ENCODE peak calls at places on chromosomes 16 and 17, in six cellular contexts. Z is A549, Y is NB4, D is endothelial cell of umbilical vein, H is GM12878, N is HepG2. M is an unnamed sample.

GRCh38 chr16:58444265-58444664 is 52.0 kb downstream of the GINS3 start:
- DNase-seq in Z (no peak), Y (no peak), D (no peak), H (no peak), N (no peak), M (no peak)

GRCh38 chr17:44969144-44969780 is 1.2 kb upstream of the C1QL1 start:
- DNase-seq in Z (no peak), Y (no peak), D (no peak), H (no peak), N (no peak), M (no peak)

GRCh38 chr17:17682293-17682736 is 1.1 kb downstream of the RAI1 start:
- DNase-seq in Z (peak; percentile 50), Y (peak; percentile 73), D (peak; percentile 19), H (no peak), N (no peak), M (peak; percentile 55)

GRCh38 chr16:73022534-73022933 is 25.4 kb downstream of the ZFHX3 start:
- DNase-seq in Z (no peak), Y (no peak), D (no peak), H (no peak), N (no peak), M (no peak)

GRCh38 chr17:29190039-29190438 is 9.8 kb upstream of the MYO18A start:
- DNase-seq in Z (no peak), Y (no peak), D (no peak), H (no peak), N (no peak), M (no peak)

GRCh38 chr16:66787427-66787826 is 14.0 kb downstream of the TERB1 start:
- DNase-seq in Z (no peak), Y (no peak), D (no peak), H (no peak), N (no peak), M (no peak)

GRCh38 chr16:20740007-20740883 is 1.4 kb downstream of the THUMPD1 start:
- DNase-seq in Z (peak; percentile 21), Y (peak; percentile 36), D (peak; percentile 53), H (no peak), N (peak; percentile 19), M (no peak)

GRCh38 chr16:68013440-68013839 is 2.3 kb downstream of the DPEP2NB start:
- DNase-seq in Z (no peak), Y (peak; percentile 84), D (peak; percentile 41), H (no peak), N (no peak), M (no peak)

GRCh38 chr17:50029185-50029584 is 26.7 kb upstream of the ITGA3 start:
- DNase-seq in Z (no peak), Y (no peak), D (no peak), H (no peak), N (no peak), M (peak; percentile 5)

GRCh38 chr16:85687651-85688471 is 893 bp downstream of the GINS2 start:
- DNase-seq in Z (no peak), Y (no peak), D (no peak), H (no peak), N (no peak), M (no peak)

GRCh38 chr17:9878791-9879525 is 26.1 kb downstream of the RCVRN start:
- DNase-seq in Z (no peak), Y (peak; percentile 71), D (no peak), H (no peak), N (no peak), M (no peak)

GRCh38 chr16:82580293-82580900 is 46.4 kb upstream of the CDH13 start:
- DNase-seq in Z (peak; percentile 8), Y (peak; percentile 26), D (peak; percentile 15), H (no peak), N (peak; percentile 16), M (no peak)

GRCh38 chr17:16046966-16047365 is 47.3 kb downstream of the TTC19 start:
- DNase-seq in Z (no peak), Y (no peak), D (no peak), H (no peak), N (no peak), M (no peak)

GRCh38 chr17:62780273-62780672 is 27.8 kb downstream of the MARCHF10 start:
- DNase-seq in Z (no peak), Y (no peak), D (no peak), H (no peak), N (no peak), M (no peak)

GRCh38 chr16:3950343-3951193 is 70.1 kb upstream of the CREBBP start:
- DNase-seq in Z (no peak), Y (no peak), D (peak; percentile 79), H (no peak), N (no peak), M (no peak)

GRCh38 chr16:56199164-56199563 is 7.9 kb downstream of the GNAO1 start:
- DNase-seq in Z (no peak), Y (no peak), D (no peak), H (peak; percentile 39), N (no peak), M (no peak)

GRCh38 chr17:16464641-16465312 is 27.2 kb downstream of the LRRC75A start:
- DNase-seq in Z (no peak), Y (no peak), D (no peak), H (no peak), N (no peak), M (no peak)

GRCh38 chr17:17081304-17081940 is 39.2 kb downstream of the MPRIP start:
- DNase-seq in Z (no peak), Y (no peak), D (no peak), H (no peak), N (no peak), M (no peak)

GRCh38 chr16:50444546-50444945 is 75.8 kb upstream of the BRD7 start:
- DNase-seq in Z (no peak), Y (no peak), D (no peak), H (no peak), N (no peak), M (no peak)

GRCh38 chr16:48014349-48015135 is 141.3 kb downstream of the ABCC12 start:
- DNase-seq in Z (peak; percentile 12), Y (peak; percentile 8), D (no peak), H (no peak), N (peak; percentile 11), M (no peak)

GRCh38 chr16:35174006-35174405 is 1714.6 kb downstream of the TP53TG3F start:
- DNase-seq in Z (no peak), Y (no peak), D (no peak), H (no peak), N (no peak), M (no peak)

GRCh38 chr17:1724351-1724868 is at the start of gene WDR81:
- DNase-seq in Z (peak; percentile 92), Y (peak; percentile 87), D (peak; percentile 69), H (no peak), N (peak; percentile 72), M (peak; percentile 81)

GRCh38 chr16:30548392-30549255 is 9.6 kb downstream of the ZNF764 start:
- DNase-seq in Z (no peak), Y (no peak), D (no peak), H (no peak), N (no peak), M (no peak)

GRCh38 chr17:72602517-72603345 is 481.9 kb downstream of the SOX9 start:
- DNase-seq in Z (peak; percentile 97), Y (peak; percentile 66), D (no peak), H (no peak), N (no peak), M (no peak)

GRCh38 chr17:83121921-83122820 is 42.8 kb downstream of the METRNL start:
- DNase-seq in Z (no peak), Y (no peak), D (no peak), H (no peak), N (no peak), M (no peak)

GRCh38 chr17:15981646-15982580 is 17.6 kb downstream of the ZSWIM7 start:
- DNase-seq in Z (no peak), Y (peak; percentile 84), D (peak; percentile 33), H (no peak), N (no peak), M (peak; percentile 74)

DNA sequence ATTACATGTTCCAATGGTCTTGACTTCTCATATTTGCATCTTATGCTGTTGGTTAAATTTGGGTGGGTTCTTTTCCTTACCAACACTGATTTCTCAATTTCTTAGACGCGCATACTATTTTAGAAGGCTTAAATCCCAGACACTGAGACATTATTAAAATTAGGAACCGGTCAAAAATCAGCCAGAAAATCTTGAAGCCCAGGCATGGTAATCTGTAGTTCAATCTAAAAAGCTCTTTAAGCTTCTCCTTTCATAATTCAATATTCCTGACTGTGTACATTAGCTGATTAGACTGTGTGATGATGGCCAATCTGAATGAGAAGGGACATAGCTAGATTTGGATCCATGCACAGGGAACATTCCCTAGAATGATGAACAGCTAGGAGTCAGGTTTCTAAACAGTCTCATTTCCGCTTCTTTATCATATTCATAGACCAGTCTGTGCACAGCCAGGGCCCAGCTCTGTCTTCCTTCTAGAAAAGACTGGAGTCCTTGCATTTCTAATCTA is 189.2 kb downstream of the AATF start:
- DNase-seq in Z (no peak), Y (no peak), D (no peak), H (no peak), N (no peak), M (no peak)
- TF ChIP-seq MYC in Z (no peak), Y (no peak), D (no peak), H (no peak), N (no peak), M (no peak)

DNA sequence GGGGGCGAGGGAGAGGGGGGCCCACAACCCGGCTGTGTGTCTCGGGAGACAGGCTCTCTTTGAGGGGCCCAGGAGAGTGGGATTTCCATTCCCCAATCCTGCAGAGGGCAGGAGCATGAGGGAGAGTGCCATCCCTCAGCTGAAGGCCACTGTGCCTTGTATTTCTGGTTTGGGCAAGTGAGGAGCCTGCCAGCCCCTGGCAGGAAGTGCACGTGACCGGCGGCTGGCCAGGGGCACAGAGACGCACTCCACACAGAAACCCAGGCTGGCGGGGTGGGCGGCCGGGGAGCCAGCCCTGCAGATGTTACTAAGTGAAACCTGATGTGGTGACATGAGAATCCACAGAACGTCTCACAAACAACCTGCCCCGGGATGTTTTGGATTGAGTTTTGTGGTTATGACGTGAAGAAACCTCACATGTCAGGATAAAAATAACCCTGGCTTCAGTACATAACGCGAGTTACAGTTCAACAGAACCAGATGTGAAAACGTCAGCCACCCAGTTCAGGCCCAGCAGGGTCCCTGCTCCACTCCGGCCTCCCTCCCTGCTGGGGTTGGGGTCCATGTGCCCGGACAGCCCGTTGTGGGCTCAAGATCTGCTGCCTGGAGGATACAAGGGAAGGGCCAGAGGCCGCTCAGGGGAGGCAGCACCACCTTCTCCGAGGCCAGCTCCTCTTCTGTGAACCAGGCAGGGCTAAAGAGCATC is 51.7 kb upstream of the MTSS2 start:
- DNase-seq in Z (no peak), Y (peak; percentile 72), D (no peak), H (peak; percentile 81), N (no peak), M (no peak)
- TF ChIP-seq MYC in Z (no peak), Y (no peak), D (no peak), H (no peak), N (no peak), M (no peak)

GRCh38 chr17:57662644-57663308 is 82.3 kb downstream of the CCDC182 start:
- DNase-seq in Z (peak; percentile 37), Y (peak; percentile 94), D (peak; percentile 98), H (no peak), N (peak; percentile 12), M (peak; percentile 99)
- TF ChIP-seq MYC in Z (no peak), Y (no peak), D (no peak), H (no peak), N (no peak), M (no peak)

DNA sequence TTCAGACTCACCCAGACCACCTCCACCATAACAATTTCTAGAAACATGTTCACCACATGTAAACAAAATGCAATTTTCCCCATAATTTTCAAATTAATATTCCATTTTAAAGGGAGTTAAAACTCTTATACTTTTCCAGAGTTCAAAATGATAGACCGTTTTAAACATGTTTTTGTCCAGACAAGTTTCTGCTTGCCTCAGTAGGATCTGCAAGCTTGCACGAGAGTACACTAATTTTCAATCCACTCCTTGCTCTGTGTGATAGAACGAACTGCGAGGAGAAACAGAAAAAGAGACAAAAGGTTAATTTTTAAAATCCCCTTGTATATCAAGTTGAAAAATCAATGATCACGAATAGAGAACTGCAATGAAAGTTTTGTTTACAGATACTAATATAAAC is 7.1 kb downstream of the FAHD1 start:
- DNase-seq in Z (no peak), Y (no peak), D (no peak), H (no peak), N (no peak), M (no peak)
- TF ChIP-seq MYC in Z (no peak), Y (no peak), D (no peak), H (no peak), N (no peak), M (no peak)

M was measured in K562.